ENCODE peak calls at places on chromosomes 13 and 19, in five cellular contexts. One of them, this sample, is unnamed.

GRCh38 chr19:58519087-58519354 is 589 bp downstream of the ZBTB45 start:
- DNase-seq in activated T-cell treated with anti-CD3 and anti-CD28 coated beads, Interleukin-2, amount 50 U/mL, for 1 hour: peak
- DNase-seq in CD4-positive, alpha-beta memory T cell: peak
- DNase-seq in neural crest cell: peak
- DNase-seq in lung: peak
- DNase-seq in this sample: no peak

GRCh38 chr19:54190503-54190941 is 586 bp upstream of the TSEN34 start:
- DNase-seq in activated T-cell treated with anti-CD3 and anti-CD28 coated beads, Interleukin-2, amount 50 U/mL, for 1 hour: peak
- DNase-seq in neural crest cell: peak
- DNase-seq in lung: peak
- DNase-seq in CD4-positive, alpha-beta memory T cell: peak
- DNase-seq in this sample: peak

GRCh38 chr13:27270594-27271520 is at the start of gene RASL11A:
- DNase-seq in CD4-positive, alpha-beta memory T cell: peak
- DNase-seq in lung: peak
- DNase-seq in neural crest cell: peak
- DNase-seq in activated T-cell treated with anti-CD3 and anti-CD28 coated beads, Interleukin-2, amount 50 U/mL, for 1 hour: peak
- DNase-seq in this sample: no peak

GRCh38 chr13:75841905-75842304 is 205.8 kb downstream of the LMO7 start:
- DNase-seq in lung: no peak
- DNase-seq in activated T-cell treated with anti-CD3 and anti-CD28 coated beads, Interleukin-2, amount 50 U/mL, for 1 hour: no peak
- DNase-seq in CD4-positive, alpha-beta memory T cell: no peak
- DNase-seq in neural crest cell: no peak
- DNase-seq in this sample: no peak

GRCh38 chr13:76730220-76730619 is 156.0 kb downstream of the KCTD12 start:
- DNase-seq in activated T-cell treated with anti-CD3 and anti-CD28 coated beads, Interleukin-2, amount 50 U/mL, for 1 hour: no peak
- DNase-seq in lung: no peak
- DNase-seq in CD4-positive, alpha-beta memory T cell: no peak
- DNase-seq in neural crest cell: no peak
- DNase-seq in this sample: no peak

GRCh38 chr19:19115954-19116353 is 22.3 kb downstream of the TMEM161A start:
- DNase-seq in neural crest cell: peak
- DNase-seq in activated T-cell treated with anti-CD3 and anti-CD28 coated beads, Interleukin-2, amount 50 U/mL, for 1 hour: peak
- DNase-seq in lung: no peak
- DNase-seq in CD4-positive, alpha-beta memory T cell: no peak
- DNase-seq in this sample: peak

GRCh38 chr13:85498774-85499173 is 300.4 kb downstream of the SLITRK6 start:
- DNase-seq in CD4-positive, alpha-beta memory T cell: no peak
- DNase-seq in neural crest cell: no peak
- DNase-seq in activated T-cell treated with anti-CD3 and anti-CD28 coated beads, Interleukin-2, amount 50 U/mL, for 1 hour: no peak
- DNase-seq in lung: no peak
- DNase-seq in this sample: no peak

GRCh38 chr19:55437410-55437809 is 5.7 kb downstream of the SHISA7 start:
- DNase-seq in lung: peak
- DNase-seq in CD4-positive, alpha-beta memory T cell: no peak
- DNase-seq in neural crest cell: peak
- DNase-seq in activated T-cell treated with anti-CD3 and anti-CD28 coated beads, Interleukin-2, amount 50 U/mL, for 1 hour: no peak
- DNase-seq in this sample: no peak

GRCh38 chr13:46396341-46396740 is 9.3 kb upstream of the RUBCNL start:
- DNase-seq in CD4-positive, alpha-beta memory T cell: no peak
- DNase-seq in activated T-cell treated with anti-CD3 and anti-CD28 coated beads, Interleukin-2, amount 50 U/mL, for 1 hour: no peak
- DNase-seq in lung: no peak
- DNase-seq in neural crest cell: no peak
- DNase-seq in this sample: no peak

GRCh38 chr13:23610187-23610576 is 40.0 kb downstream of the TNFRSF19 start:
- DNase-seq in neural crest cell: no peak
- DNase-seq in activated T-cell treated with anti-CD3 and anti-CD28 coated beads, Interleukin-2, amount 50 U/mL, for 1 hour: no peak
- DNase-seq in CD4-positive, alpha-beta memory T cell: no peak
- DNase-seq in lung: no peak
- DNase-seq in this sample: no peak

GRCh38 chr19:32908641-32909190 is 39.1 kb upstream of the SLC7A9 start:
- DNase-seq in lung: no peak
- DNase-seq in neural crest cell: no peak
- DNase-seq in CD4-positive, alpha-beta memory T cell: no peak
- DNase-seq in activated T-cell treated with anti-CD3 and anti-CD28 coated beads, Interleukin-2, amount 50 U/mL, for 1 hour: no peak
- DNase-seq in this sample: no peak

GRCh38 chr13:44176173-44176572 is 197.5 kb upstream of the SERP2 start:
- DNase-seq in CD4-positive, alpha-beta memory T cell: no peak
- DNase-seq in lung: no peak
- DNase-seq in neural crest cell: no peak
- DNase-seq in activated T-cell treated with anti-CD3 and anti-CD28 coated beads, Interleukin-2, amount 50 U/mL, for 1 hour: no peak
- DNase-seq in this sample: no peak

GRCh38 chr19:35290381-35291135 is 1.4 kb upstream of the MAG start:
- DNase-seq in lung: no peak
- DNase-seq in activated T-cell treated with anti-CD3 and anti-CD28 coated beads, Interleukin-2, amount 50 U/mL, for 1 hour: no peak
- DNase-seq in neural crest cell: no peak
- DNase-seq in CD4-positive, alpha-beta memory T cell: no peak
- DNase-seq in this sample: no peak

GRCh38 chr19:33438016-33438671 is 64.6 kb downstream of the CEBPG start:
- DNase-seq in lung: no peak
- DNase-seq in activated T-cell treated with anti-CD3 and anti-CD28 coated beads, Interleukin-2, amount 50 U/mL, for 1 hour: no peak
- DNase-seq in neural crest cell: no peak
- DNase-seq in CD4-positive, alpha-beta memory T cell: no peak
- DNase-seq in this sample: no peak

GRCh38 chr13:93309886-93310520 is 83.4 kb downstream of the GPC6 start:
- DNase-seq in CD4-positive, alpha-beta memory T cell: no peak
- DNase-seq in lung: no peak
- DNase-seq in activated T-cell treated with anti-CD3 and anti-CD28 coated beads, Interleukin-2, amount 50 U/mL, for 1 hour: no peak
- DNase-seq in neural crest cell: peak
- DNase-seq in this sample: no peak

GRCh38 chr19:41792513-41793413 is 3.6 kb upstream of the CEACAM3 start:
- DNase-seq in activated T-cell treated with anti-CD3 and anti-CD28 coated beads, Interleukin-2, amount 50 U/mL, for 1 hour: peak
- DNase-seq in lung: peak
- DNase-seq in neural crest cell: peak
- DNase-seq in CD4-positive, alpha-beta memory T cell: no peak
- DNase-seq in this sample: peak

GRCh38 chr13:75312884-75313520 is 169.0 kb downstream of the TBC1D4 start:
- DNase-seq in CD4-positive, alpha-beta memory T cell: peak
- DNase-seq in activated T-cell treated with anti-CD3 and anti-CD28 coated beads, Interleukin-2, amount 50 U/mL, for 1 hour: peak
- DNase-seq in neural crest cell: no peak
- DNase-seq in lung: no peak
- DNase-seq in this sample: no peak

GRCh38 chr19:44156475-44156874 is 8.4 kb upstream of the ZNF226 start:
- DNase-seq in lung: no peak
- DNase-seq in activated T-cell treated with anti-CD3 and anti-CD28 coated beads, Interleukin-2, amount 50 U/mL, for 1 hour: no peak
- DNase-seq in neural crest cell: no peak
- DNase-seq in CD4-positive, alpha-beta memory T cell: no peak
- DNase-seq in this sample: no peak

GRCh38 chr19:31255174-31255862 is 93.9 kb downstream of the TSHZ3 start:
- DNase-seq in activated T-cell treated with anti-CD3 and anti-CD28 coated beads, Interleukin-2, amount 50 U/mL, for 1 hour: no peak
- DNase-seq in CD4-positive, alpha-beta memory T cell: no peak
- DNase-seq in neural crest cell: no peak
- DNase-seq in lung: no peak
- DNase-seq in this sample: no peak

GRCh38 chr13:110230661-110231347 is 76.2 kb downstream of the COL4A1 start:
- DNase-seq in lung: no peak
- DNase-seq in CD4-positive, alpha-beta memory T cell: no peak
- DNase-seq in activated T-cell treated with anti-CD3 and anti-CD28 coated beads, Interleukin-2, amount 50 U/mL, for 1 hour: no peak
- DNase-seq in neural crest cell: no peak
- DNase-seq in this sample: no peak

GRCh38 chr19:45641274-45642105 is 2.3 kb upstream of the EML2 start:
- DNase-seq in lung: peak
- DNase-seq in activated T-cell treated with anti-CD3 and anti-CD28 coated beads, Interleukin-2, amount 50 U/mL, for 1 hour: peak
- DNase-seq in CD4-positive, alpha-beta memory T cell: peak
- DNase-seq in neural crest cell: peak
- DNase-seq in this sample: peak

GRCh38 chr13:47408546-47409319 is 511.9 kb upstream of the HTR2A start:
- DNase-seq in CD4-positive, alpha-beta memory T cell: no peak
- DNase-seq in neural crest cell: no peak
- DNase-seq in lung: no peak
- DNase-seq in activated T-cell treated with anti-CD3 and anti-CD28 coated beads, Interleukin-2, amount 50 U/mL, for 1 hour: no peak
- DNase-seq in this sample: no peak

GRCh38 chr19:4456566-4456842 is 1.1 kb downstream of the UBXN6 start:
- DNase-seq in neural crest cell: no peak
- DNase-seq in lung: no peak
- DNase-seq in CD4-positive, alpha-beta memory T cell: no peak
- DNase-seq in activated T-cell treated with anti-CD3 and anti-CD28 coated beads, Interleukin-2, amount 50 U/mL, for 1 hour: no peak
- DNase-seq in this sample: no peak

GRCh38 chr13:51148952-51149573 is 38.0 kb upstream of the C13orf42 start:
- DNase-seq in activated T-cell treated with anti-CD3 and anti-CD28 coated beads, Interleukin-2, amount 50 U/mL, for 1 hour: no peak
- DNase-seq in lung: no peak
- DNase-seq in neural crest cell: peak
- DNase-seq in CD4-positive, alpha-beta memory T cell: no peak
- DNase-seq in this sample: no peak

GRCh38 chr13:112837371-112838037 is 131.5 kb upstream of the MCF2L start:
- DNase-seq in activated T-cell treated with anti-CD3 and anti-CD28 coated beads, Interleukin-2, amount 50 U/mL, for 1 hour: no peak
- DNase-seq in CD4-positive, alpha-beta memory T cell: no peak
- DNase-seq in neural crest cell: no peak
- DNase-seq in lung: no peak
- DNase-seq in this sample: no peak

GRCh38 chr19:49474545-49474930 is 523 bp downstream of the FLT3LG start:
- DNase-seq in lung: no peak
- DNase-seq in neural crest cell: no peak
- DNase-seq in activated T-cell treated with anti-CD3 and anti-CD28 coated beads, Interleukin-2, amount 50 U/mL, for 1 hour: no peak
- DNase-seq in CD4-positive, alpha-beta memory T cell: no peak
- DNase-seq in this sample: no peak

GRCh38 chr13:96053003-96053703 is at the start of gene UGGT2:
- DNase-seq in CD4-positive, alpha-beta memory T cell: no peak
- DNase-seq in lung: peak
- DNase-seq in neural crest cell: peak
- DNase-seq in activated T-cell treated with anti-CD3 and anti-CD28 coated beads, Interleukin-2, amount 50 U/mL, for 1 hour: no peak
- DNase-seq in this sample: peak

GRCh38 chr13:33934343-33934742 is 116.4 kb downstream of the RFC3 start:
- DNase-seq in CD4-positive, alpha-beta memory T cell: no peak
- DNase-seq in activated T-cell treated with anti-CD3 and anti-CD28 coated beads, Interleukin-2, amount 50 U/mL, for 1 hour: no peak
- DNase-seq in lung: no peak
- DNase-seq in neural crest cell: no peak
- DNase-seq in this sample: no peak

This sample was measured in iPS DF 6.9.